ENCODE peak calls at places on chromosomes 2 and 18, in eight cellular contexts. R is astrocyte, W is right lobe of liver, F is foreskin fibroblast, U is HuH-7.5, K is fibroblast of lung, D is T-helper 1 cell, B is NCI-H1694 treated with DMSO at 0.1 percent for 48 hours. A is an unnamed sample.

GRCh38 chr2:208820289-208820688 is 413.7 kb downstream of the PTH2R start:
- DNase-seq in D (no peak), W (no peak), R (no peak), F (no peak), U (no peak), K (no peak), B (peak; percentile 79), A (peak; percentile 37)

GRCh38 chr2:211453311-211453894 is 897.0 kb downstream of the CPS1 start:
- DNase-seq in B (no peak), F (no peak), K (no peak), R (no peak), U (no peak), W (no peak), D (no peak), A (no peak)

GRCh38 chr2:69305712-69306611 is 81.1 kb downstream of the GFPT1 start:
- DNase-seq in R (no peak), D (no peak), U (no peak), B (no peak), K (no peak), W (no peak), F (peak; percentile 34), A (no peak)

GRCh38 chr2:225122582-225123486 is 80.6 kb upstream of the DOCK10 start:
- DNase-seq in W (no peak), K (peak; percentile 51), F (peak; percentile 72), R (no peak), U (no peak), B (peak; percentile 15), D (no peak), A (peak; percentile 53)

GRCh38 chr2:85886585-85886984 is 2.2 kb downstream of the ST3GAL5 start:
- DNase-seq in B (no peak), D (no peak), R (peak; percentile 98), F (peak; percentile 97), K (peak; percentile 76), U (no peak), W (no peak), A (peak; percentile 58)

GRCh38 chr18:10135302-10135926 is 221.6 kb downstream of the VAPA start:
- DNase-seq in U (no peak), D (no peak), F (peak; percentile 65), B (no peak), W (no peak), K (no peak), R (no peak), A (no peak)

GRCh38 chr18:23037646-23038045 is 97.6 kb upstream of the CABLES1 start:
- DNase-seq in R (no peak), U (no peak), D (no peak), W (no peak), K (no peak), B (no peak), F (no peak), A (no peak)

GRCh38 chr2:129318581-129319421 is 660.7 kb upstream of the RAB6C start:
- DNase-seq in F (no peak), K (no peak), U (no peak), R (no peak), W (no peak), D (no peak), B (no peak), A (no peak)

GRCh38 chr2:27494944-27495554 is at the start of gene FNDC4:
- DNase-seq in R (no peak), B (peak; percentile 28), U (peak; percentile 28), F (peak; percentile 65), W (peak; percentile 58), K (no peak), D (peak; percentile 29), A (no peak)

A was measured in pons.